ENCODE peak calls at places on chromosomes 4 and X, in five cellular contexts. O is right lobe of liver, I is lung, P is fibroblast of mammary gland, F is ascending aorta. N is an unnamed sample.

GRCh38 chr4:13365195-13365594 is 118.9 kb downstream of the RAB28 start:
- DNase-seq in F (no peak), O (no peak), I (no peak), P (no peak), N (no peak)

GRCh38 chrX:11272290-11272689 is 20.9 kb upstream of the AMELX start:
- DNase-seq in I (no peak), P (peak), O (no peak), F (no peak), N (no peak)

GRCh38 chr4:132056466-132056865 is 1092.6 kb upstream of the PCDH10 start:
- DNase-seq in F (no peak), I (no peak), P (no peak), O (no peak), N (peak)

GRCh38 chr4:137531951-137532868 is at the start of gene PCDH18:
- DNase-seq in O (peak), I (peak), F (peak), P (peak), N (peak)

GRCh38 chrX:51456814-51457213 is 39.6 kb downstream of the NUDT11 start:
- DNase-seq in I (no peak), F (no peak), P (peak), O (no peak), N (peak)

GRCh38 chr4:158121203-158121586 is 51.6 kb downstream of the GASK1B start:
- DNase-seq in O (no peak), F (no peak), P (peak), I (peak), N (peak)

GRCh38 chr4:169151671-169152070 is 119.1 kb downstream of the SH3RF1 start:
- DNase-seq in P (peak), F (no peak), I (no peak), O (no peak), N (peak)

GRCh38 chr4:189940178-189941004 is at the start of gene FRG1:
- DNase-seq in I (peak), P (peak), F (peak), O (peak), N (peak)

GRCh38 chr4:140719693-140720092 is 36.5 kb downstream of the TBC1D9 start:
- DNase-seq in I (no peak), O (no peak), P (no peak), F (no peak), N (no peak)

GRCh38 chr4:163697121-163697520 is 202.6 kb downstream of the TMA16 start:
- DNase-seq in F (no peak), P (peak), O (no peak), I (no peak), N (no peak)

GRCh38 chrX:47093248-47093647 is 15.0 kb downstream of the RGN start:
- DNase-seq in I (no peak), O (no peak), F (no peak), P (peak), N (peak)

GRCh38 chr4:111847256-111848108 is 297.8 kb upstream of the FAM241A start:
- DNase-seq in F (no peak), I (no peak), P (peak), O (no peak), N (peak)

GRCh38 chr4:93722446-93722845 is 106.1 kb upstream of the ATOH1 start:
- DNase-seq in F (no peak), O (no peak), P (no peak), I (no peak), N (no peak)

GRCh38 chrX:130170752-130171445 is 863 bp upstream of the RAB33A start:
- DNase-seq in I (no peak), O (peak), F (no peak), P (no peak), N (no peak)

GRCh38 chr4:174828845-174829701 is at the start of gene GLRA3:
- DNase-seq in P (peak), O (no peak), F (no peak), I (peak), N (peak)

GRCh38 chr4:1871471-1872021 is 353 bp downstream of the NSD2 start:
- DNase-seq in O (no peak), F (no peak), P (no peak), I (no peak), N (no peak)

GRCh38 chr4:171985129-171985528 is 171.9 kb downstream of the GALNTL6 start:
- DNase-seq in P (peak), F (no peak), O (no peak), I (no peak), N (no peak)

GRCh38 chr4:148114436-148114835 is 327.8 kb downstream of the NR3C2 start:
- DNase-seq in P (no peak), I (no peak), O (no peak), F (no peak), N (no peak)

GRCh38 chr4:41644288-41644914 is 104.1 kb downstream of the PHOX2B start:
- DNase-seq in P (peak), F (no peak), I (peak), O (peak), N (peak)

GRCh38 chr4:41645716-41646115 is 102.8 kb downstream of the PHOX2B start:
- DNase-seq in P (no peak), F (no peak), O (no peak), I (no peak), N (no peak)

GRCh38 chr4:41646862-41647261 is 101.7 kb downstream of the PHOX2B start:
- DNase-seq in O (no peak), F (no peak), I (no peak), P (no peak), N (no peak)

GRCh38 chr4:41644915-41645295 is 103.6 kb downstream of the PHOX2B start:
- DNase-seq in I (no peak), O (no peak), F (no peak), P (no peak), N (no peak)

GRCh38 chr4:41647368-41647767 is 101.2 kb downstream of the PHOX2B start:
- DNase-seq in F (no peak), P (no peak), O (no peak), I (no peak), N (no peak)
- H3K4me3 ChIP-seq in F (no peak), P (no peak), O (no peak), I (no peak), N (no peak)

GRCh38 chrX:50081282-50081955 is 119.4 kb downstream of the AKAP4 start:
- DNase-seq in P (peak), F (no peak), I (peak), O (peak), N (peak)
- TF ChIP-seq CTCF in P (peak), F (no peak), I (no peak), O (peak), N (peak)

GRCh38 chrX:132482632-132483031 is 6.2 kb downstream of the MBNL3 start:
- DNase-seq in F (no peak), O (peak), I (no peak), P (no peak), N (no peak)

GRCh38 chrX:132483523-132483922 is 5.3 kb downstream of the MBNL3 start:
- DNase-seq in P (no peak), I (no peak), O (no peak), F (no peak), N (no peak)

GRCh38 chrX:132480581-132481203 is 8.1 kb downstream of the MBNL3 start:
- DNase-seq in O (peak), I (peak), F (no peak), P (peak), N (peak)

GRCh38 chrX:132483951-132484350 is 4.9 kb downstream of the MBNL3 start:
- DNase-seq in O (no peak), P (no peak), F (no peak), I (no peak), N (no peak)

DNA sequence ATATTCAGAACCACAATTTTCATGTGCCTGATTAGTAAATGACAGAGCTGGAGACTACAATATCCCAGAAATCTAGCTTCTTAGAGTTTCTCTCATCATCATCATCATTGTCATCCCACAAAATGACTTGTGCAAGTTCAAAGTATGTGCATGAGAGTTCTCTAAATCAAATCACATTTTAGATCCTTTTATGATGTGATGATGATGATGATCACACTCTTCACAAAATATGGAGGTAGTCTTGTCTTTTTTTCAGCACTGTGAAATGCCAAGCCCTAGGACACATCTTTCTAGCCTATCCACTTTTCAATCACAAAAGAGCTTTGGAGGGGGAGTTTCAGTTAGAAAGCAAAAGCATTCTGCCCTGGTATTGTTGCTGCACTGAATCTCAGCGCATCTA is 7.4 kb downstream of the MBNL3 start:
- DNase-seq in O (no peak), P (no peak), I (no peak), F (no peak), N (no peak)
- H3K4me3 ChIP-seq in O (no peak), P (no peak), I (no peak), F (no peak), N (no peak)

DNA sequence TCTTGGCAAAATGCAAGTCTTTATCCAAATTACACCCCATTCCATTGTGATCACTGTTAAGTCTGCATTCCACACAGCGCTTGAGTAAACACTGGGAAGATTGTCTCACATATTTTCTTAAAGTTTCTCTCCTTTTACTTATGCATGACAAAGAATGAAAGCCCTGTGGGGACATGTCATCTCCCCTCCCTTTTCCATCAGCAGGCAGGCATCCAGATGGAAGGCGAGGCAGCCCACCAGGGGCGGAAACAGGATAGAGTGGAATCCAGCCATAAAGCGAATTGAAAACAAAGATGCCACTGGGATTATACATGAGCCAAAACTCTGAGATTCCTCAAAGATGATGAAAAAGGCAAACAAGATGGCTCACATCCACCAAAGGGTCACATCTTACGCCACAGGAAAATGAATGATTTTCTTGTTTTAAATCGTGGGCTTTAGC is 78.2 kb downstream of the AFAP1 start:
- DNase-seq in O (no peak), I (no peak), F (no peak), P (peak), N (peak)
- TF ChIP-seq CTCF in O (no peak), I (no peak), F (no peak), P (no peak), N (peak)

GRCh38 chr4:182338059-182338458 is 94.9 kb downstream of the TENM3 start:
- DNase-seq in F (no peak), I (no peak), P (peak), O (no peak), N (no peak)
- H3K4me3 ChIP-seq in F (no peak), I (no peak), P (no peak), O (no peak), N (no peak)

DNA sequence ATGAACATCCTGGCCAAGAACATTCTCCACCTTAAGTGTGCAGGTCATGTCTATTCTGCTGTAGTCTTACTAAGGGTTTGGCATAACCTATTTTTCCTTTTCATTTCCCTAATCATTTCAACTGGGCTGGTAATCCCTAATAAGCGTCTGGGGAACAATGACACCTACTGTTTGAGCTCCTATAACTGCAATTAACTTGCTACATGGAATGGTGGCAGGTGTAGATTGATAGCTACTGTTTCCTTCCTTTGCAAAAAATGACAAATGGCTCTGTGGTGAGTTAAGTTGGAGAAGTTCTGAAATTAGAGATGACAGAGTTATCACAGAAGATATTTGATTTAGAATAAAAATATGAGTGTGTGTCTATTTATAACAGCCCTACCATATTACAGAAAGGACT is 104.5 kb upstream of the NAP1L5 start:
- DNase-seq in F (no peak), O (no peak), P (no peak), I (no peak), N (no peak)
- TF ChIP-seq CTCF in F (no peak), O (no peak), P (no peak), I (no peak), N (no peak)

GRCh38 chrX:150568320-150569154 is at the start of gene MTM1:
- DNase-seq in I (peak), F (peak), P (peak), O (peak), N (peak)

GRCh38 chrX:150567645-150568319 is 639 bp upstream of the MTM1 start:
- DNase-seq in O (no peak), F (no peak), I (no peak), P (no peak), N (no peak)

GRCh38 chrX:150565551-150565950 is 2.9 kb upstream of the MTM1 start:
- DNase-seq in O (no peak), I (no peak), P (no peak), F (no peak), N (no peak)

GRCh38 chrX:150564838-150565237 is 3.6 kb upstream of the MTM1 start:
- DNase-seq in O (no peak), F (no peak), P (no peak), I (no peak), N (no peak)

DNA sequence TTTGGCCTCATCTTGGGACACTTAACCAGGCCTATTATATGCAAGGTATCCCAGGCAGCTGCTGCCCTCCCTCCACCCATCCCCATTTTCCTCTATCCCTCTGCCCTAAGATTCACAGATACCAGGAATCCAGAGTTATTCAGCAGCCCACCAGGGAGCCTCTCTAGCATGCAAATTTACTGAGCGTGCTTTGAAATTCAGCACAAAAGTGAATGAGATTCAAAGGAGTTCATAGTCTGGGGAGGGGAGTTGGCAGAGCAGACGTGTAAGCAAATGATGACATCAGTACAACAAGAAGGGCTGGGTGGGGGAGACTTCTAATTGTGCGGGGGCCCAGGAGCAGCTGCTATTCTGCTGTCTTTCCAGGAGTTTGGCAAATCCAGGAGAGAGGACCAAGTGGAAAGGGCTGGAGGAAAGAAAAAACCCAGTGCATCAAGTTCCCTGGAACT is 1.7 kb upstream of the MTM1 start:
- DNase-seq in O (no peak), P (no peak), F (no peak), I (no peak), N (no peak)
- H3K4me3 ChIP-seq in O (no peak), P (no peak), F (no peak), I (no peak), N (no peak)

GRCh38 chr4:48767055-48767454 is 13.0 kb downstream of the FRYL start:
- DNase-seq in O (no peak), I (no peak), P (no peak), F (no peak), N (no peak)
- TF ChIP-seq CTCF in O (no peak), I (no peak), P (peak), F (no peak), N (peak)

GRCh38 chr4:48079972-48080391 is 54.1 kb downstream of the TXK start:
- DNase-seq in F (no peak), P (no peak), O (no peak), I (no peak), N (peak)
- H3K4me3 ChIP-seq in F (no peak), P (no peak), O (no peak), I (no peak), N (no peak)